ENCODE peak calls at places on chromosomes 5 and 9, in six cellular contexts. R, T, F, H, J and Z are unnamed samples.

GRCh38 chr5:19917588-19917987 is 70.4 kb downstream of the CDH18 start:
- DNase-seq in H (no peak), R (no peak), T (no peak), F (no peak), J (no peak), Z (no peak)

GRCh38 chr9:100499866-100500265 is 26.9 kb downstream of the TMEFF1 start:
- DNase-seq in H (no peak), F (no peak), T (no peak), R (no peak), J (no peak), Z (no peak)

GRCh38 chr9:133510926-133511505 is 13.7 kb downstream of the MYMK start:
- DNase-seq in R (no peak), T (no peak), H (no peak), F (no peak), J (no peak), Z (no peak)

GRCh38 chr9:77161191-77161590 is 16.1 kb upstream of the VPS13A start:
- DNase-seq in R (no peak), J (no peak), T (no peak), H (no peak), F (no peak), Z (no peak)

GRCh38 chr5:140011297-140011802 is 31.7 kb downstream of the NRG2 start:
- DNase-seq in R (no peak), F (peak), J (no peak), T (no peak), H (peak), Z (no peak)

GRCh38 chr5:61332891-61333350 is 863 bp downstream of the ZSWIM6 start:
- DNase-seq in J (no peak), F (no peak), T (peak), H (no peak), R (no peak), Z (no peak)

GRCh38 chr5:164353155-164353554 is 847.7 kb downstream of the MAT2B start:
- DNase-seq in F (no peak), H (no peak), T (no peak), R (no peak), J (no peak), Z (peak)

GRCh38 chr5:11547730-11548129 is 356.5 kb downstream of the CTNND2 start:
- DNase-seq in R (no peak), H (no peak), J (no peak), F (no peak), T (no peak), Z (no peak)